ENCODE peak calls at places on chromosome 18, in five cellular contexts. O is tibial nerve, U is SK-N-SH, I is B cell, K is heart left ventricle. R is an unnamed sample.

GRCh38 chr18:57644540-57644939 is 22.9 kb upstream of the NARS1 start:
- DNase-seq in O (no peak), I (no peak), U (no peak), K (no peak), R (no peak)

GRCh38 chr18:34970106-34970505 is 71.1 kb upstream of the MAPRE2 start:
- DNase-seq in U (no peak), K (no peak), I (no peak), O (no peak), R (no peak)

GRCh38 chr18:49319590-49319989 is 140.9 kb downstream of the DYM start:
- DNase-seq in I (no peak), U (no peak), O (no peak), K (no peak), R (no peak)

GRCh38 chr18:22172594-22173049 is 3.2 kb downstream of the GATA6 start:
- DNase-seq in O (no peak), I (no peak), U (no peak), K (no peak), R (no peak)

GRCh38 chr18:79493211-79493800 is 97.6 kb downstream of the NFATC1 start:
- DNase-seq in U (no peak), O (no peak), I (peak), K (no peak), R (no peak)

GRCh38 chr18:62282188-62282629 is 42.9 kb upstream of the TNFRSF11A start:
- DNase-seq in K (no peak), I (no peak), U (no peak), O (no peak), R (no peak)

GRCh38 chr18:54720590-54720989 is 107.7 kb upstream of the RAB27B start:
- DNase-seq in U (no peak), K (no peak), O (no peak), I (no peak), R (no peak)

GRCh38 chr18:12890500-12890899 is 6.5 kb upstream of the PTPN2 start:
- DNase-seq in U (no peak), O (no peak), I (no peak), K (no peak), R (no peak)

GRCh38 chr18:49564435-49564834 is 2.6 kb downstream of the LIPG start:
- DNase-seq in O (no peak), U (no peak), K (no peak), I (no peak), R (no peak)

DNA sequence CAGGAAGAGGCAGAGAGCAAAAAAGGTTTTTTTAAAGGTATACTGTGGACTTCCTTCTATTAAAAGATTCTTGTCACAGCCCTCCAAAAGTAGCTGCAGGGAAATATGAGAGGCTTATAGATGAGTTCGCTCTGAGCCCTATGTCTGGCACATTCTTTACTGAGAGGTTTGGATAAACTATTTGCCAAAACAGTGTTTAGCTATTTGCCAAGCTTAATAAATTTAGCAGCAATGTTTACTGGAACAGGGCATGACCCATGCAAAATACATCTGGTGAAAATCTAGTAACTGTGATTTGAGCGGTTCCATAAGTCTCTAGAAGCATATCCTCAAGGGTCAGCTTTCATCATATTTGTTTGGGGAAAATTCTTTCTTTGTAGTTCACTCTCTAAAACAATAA is 1696.7 kb upstream of the PIK3C3 start:
- DNase-seq in U (no peak), K (no peak), I (no peak), O (no peak), R (no peak)
- TF ChIP-seq CTCF in U (no peak), K (no peak), I (no peak), O (no peak), R (no peak)

GRCh38 chr18:9150116-9150515 is 13.5 kb downstream of the ANKRD12 start:
- DNase-seq in O (no peak), I (no peak), K (no peak), U (no peak), R (no peak)

GRCh38 chr18:9146224-9146623 is 9.6 kb downstream of the ANKRD12 start:
- DNase-seq in U (no peak), O (no peak), I (no peak), K (no peak), R (no peak)

GRCh38 chr18:9153281-9153680 is 16.7 kb downstream of the ANKRD12 start:
- DNase-seq in U (no peak), O (no peak), K (no peak), I (no peak), R (no peak)

GRCh38 chr18:9147440-9148238 is 11.1 kb downstream of the ANKRD12 start:
- DNase-seq in K (no peak), I (peak), O (peak), U (peak), R (peak)

GRCh38 chr18:9148239-9148552 is 11.6 kb downstream of the ANKRD12 start:
- DNase-seq in U (no peak), O (no peak), I (no peak), K (no peak), R (no peak)
- TF ChIP-seq CTCF in U (no peak), O (no peak), I (no peak), K (no peak), R (no peak)

DNA sequence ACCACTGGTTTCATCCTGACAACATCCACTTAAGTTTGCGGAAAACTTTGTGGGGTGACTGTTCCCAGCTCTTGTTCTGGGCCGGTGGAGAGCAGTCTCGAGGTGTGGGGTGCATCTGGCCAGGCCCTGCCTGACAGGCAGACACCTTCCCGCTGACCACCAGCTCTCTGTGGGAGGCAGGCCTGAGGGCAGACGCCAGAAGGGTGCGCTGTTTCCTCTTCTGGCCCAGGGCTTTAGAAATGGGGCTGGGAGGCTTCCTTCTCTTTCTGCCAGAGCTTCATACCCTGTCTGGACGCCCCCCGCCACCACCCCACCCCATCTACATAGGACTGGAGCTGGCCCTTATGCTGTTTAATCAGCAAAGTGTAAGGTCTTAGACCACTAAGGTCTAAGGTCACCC is 263.8 kb downstream of the LOXHD1 start:
- DNase-seq in O (no peak), K (no peak), U (peak), I (no peak), R (peak)
- TF ChIP-seq CTCF in O (no peak), K (no peak), U (peak), I (no peak), R (no peak)

GRCh38 chr18:10519366-10519765 is 6.5 kb upstream of the NAPG start:
- DNase-seq in O (no peak), K (no peak), U (no peak), I (no peak), R (no peak)

GRCh38 chr18:10522574-10522973 is 3.3 kb upstream of the NAPG start:
- DNase-seq in K (no peak), I (no peak), O (no peak), U (no peak), R (no peak)

GRCh38 chr18:10518595-10519273 is 7.1 kb upstream of the NAPG start:
- DNase-seq in O (peak), I (no peak), K (peak), U (peak), R (no peak)

GRCh38 chr18:10523544-10523943 is 2.3 kb upstream of the NAPG start:
- DNase-seq in I (no peak), O (no peak), U (no peak), K (no peak), R (no peak)

DNA sequence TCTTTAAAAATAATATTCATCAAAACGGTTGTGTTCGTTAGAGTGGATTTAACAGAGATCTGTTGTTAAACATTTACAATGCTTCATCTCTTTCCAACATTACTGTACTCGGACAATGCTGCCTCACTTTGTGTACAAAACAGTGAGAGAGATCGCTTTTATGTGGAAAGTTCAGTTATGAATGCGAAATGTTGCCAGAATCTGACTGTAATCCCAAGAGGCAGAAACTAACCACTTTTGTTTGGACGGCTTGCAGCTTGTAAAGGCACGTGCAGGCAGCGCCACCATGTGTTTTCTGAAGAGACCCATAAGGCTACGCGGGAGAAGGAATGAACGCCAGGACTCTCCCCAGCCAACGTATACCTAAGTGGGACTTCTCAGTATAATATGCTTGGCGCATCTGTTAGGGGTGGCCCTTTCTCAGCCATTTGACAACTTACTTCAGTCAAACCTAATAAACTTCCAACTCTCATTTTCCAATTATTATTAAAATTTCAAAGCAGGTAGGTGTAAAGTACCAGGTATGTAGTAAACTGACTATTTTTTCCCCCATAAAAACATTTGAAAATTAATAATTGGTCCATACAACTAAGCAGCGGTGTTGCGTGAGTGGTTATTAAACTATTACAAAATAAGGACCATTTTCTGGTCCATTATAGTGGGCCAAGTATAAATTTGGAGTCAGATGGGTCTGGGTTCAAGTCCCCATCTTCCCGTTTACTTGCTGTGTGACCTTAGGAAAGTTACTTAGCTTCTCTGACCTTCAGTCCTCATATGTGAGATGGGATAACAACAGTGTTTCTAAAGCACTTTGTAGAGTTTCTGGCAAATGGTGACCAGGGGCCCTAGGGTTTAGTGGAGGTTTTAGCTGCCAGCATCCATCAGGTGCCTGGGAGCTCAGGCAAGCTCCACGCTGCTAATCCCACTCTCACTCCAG is 5.6 kb upstream of the NAPG start:
- DNase-seq in K (peak), U (peak), I (peak), O (peak), R (peak)
- TF ChIP-seq CTCF in K (peak), U (peak), I (peak), O (peak), R (peak)

GRCh38 chr18:25334588-25334987 is 17.4 kb downstream of the ZNF521 start:
- DNase-seq in I (no peak), U (no peak), O (no peak), K (no peak), R (no peak)
- TF ChIP-seq CTCF in I (no peak), U (peak), O (no peak), K (no peak), R (no peak)

GRCh38 chr18:51168031-51168742 is 29.3 kb downstream of the MEX3C start:
- DNase-seq in I (no peak), O (no peak), K (no peak), U (no peak), R (no peak)
- TF ChIP-seq CTCF in I (no peak), O (no peak), K (no peak), U (no peak), R (no peak)

GRCh38 chr18:477565-477964 is 22.9 kb downstream of the COLEC12 start:
- DNase-seq in K (no peak), I (no peak), U (no peak), O (no peak), R (peak)
- TF ChIP-seq CTCF in K (no peak), I (peak), U (peak), O (no peak), R (peak)

DNA sequence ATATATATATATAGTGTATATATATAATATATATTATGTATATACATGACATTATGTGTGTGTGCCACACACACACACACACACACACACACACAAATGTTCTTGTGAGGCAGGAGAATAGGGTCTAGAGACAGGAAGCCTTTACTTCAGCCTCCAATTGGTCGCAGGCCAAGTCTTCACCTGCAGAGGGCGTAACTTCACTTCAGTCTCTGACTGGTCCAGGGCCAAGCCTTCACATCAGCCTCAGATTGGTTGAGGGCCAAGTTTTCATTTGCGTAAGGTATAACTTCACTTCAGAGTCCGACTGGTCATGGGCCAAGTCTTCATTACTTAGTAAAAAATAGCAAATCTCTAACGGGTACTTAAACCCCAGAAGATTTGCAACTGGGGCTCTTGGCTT is 13.2 kb upstream of the SS18 start:
- DNase-seq in K (no peak), I (no peak), U (peak), O (no peak), R (no peak)
- TF ChIP-seq CTCF in K (no peak), I (no peak), U (no peak), O (no peak), R (no peak)

DNA sequence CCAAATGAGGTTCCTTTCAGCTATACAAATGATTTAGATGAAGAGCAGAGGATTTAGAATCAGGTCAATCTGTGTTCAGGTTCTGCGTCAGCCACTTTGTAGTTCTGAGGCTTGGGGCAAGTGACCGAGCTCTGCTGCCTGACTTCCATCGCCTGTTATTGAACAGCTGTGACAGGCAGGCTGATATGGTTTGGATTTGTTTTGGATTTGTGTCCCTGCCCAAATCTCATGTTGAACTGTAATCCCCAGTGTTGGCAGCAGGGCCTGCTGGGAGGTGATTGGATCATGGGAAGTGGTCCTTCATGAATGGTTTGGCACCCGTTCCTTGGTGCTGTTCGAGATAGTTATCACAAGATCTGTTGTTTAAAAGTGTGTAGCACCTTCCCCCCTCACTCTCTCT is 18.6 kb downstream of the TYMS start:
- DNase-seq in O (no peak), U (no peak), K (no peak), I (no peak), R (no peak)
- TF ChIP-seq CTCF in O (no peak), U (no peak), K (no peak), I (no peak), R (no peak)

GRCh38 chr18:65706646-65707045 is 44.2 kb upstream of the CDH7 start:
- DNase-seq in I (no peak), U (no peak), K (no peak), O (no peak), R (no peak)
- TF ChIP-seq CTCF in I (no peak), U (no peak), K (no peak), O (no peak), R (no peak)